ENCODE peak calls at places on chromosomes 1 and 21, in six cellular contexts. M, I, O, T, N and G are unnamed samples.

GRCh38 chr1:234564035-234565029 is 45.6 kb downstream of the IRF2BP2 start:
- DNase-seq in T (peak), M (peak), I (peak), N (no peak), O (peak), G (no peak)

GRCh38 chr1:20999525-21000244 is 177.0 kb downstream of the EIF4G3 start:
- DNase-seq in N (no peak), O (no peak), T (no peak), M (no peak), I (no peak), G (no peak)

GRCh38 chr1:204293605-204294365 is 65.9 kb downstream of the PLEKHA6 start:
- DNase-seq in N (no peak), O (no peak), M (peak), T (no peak), I (no peak), G (no peak)

GRCh38 chr1:50060279-50060678 is 36.5 kb upstream of the AGBL4 start:
- DNase-seq in T (peak), O (no peak), N (no peak), M (peak), I (no peak), G (no peak)

GRCh38 chr1:94859157-94859556 is 39.0 kb downstream of the SLC44A3 start:
- DNase-seq in I (no peak), M (no peak), N (no peak), O (no peak), T (no peak), G (no peak)

GRCh38 chr1:178953538-178954207 is 72.0 kb upstream of the FAM20B start:
- DNase-seq in I (no peak), T (no peak), N (no peak), M (no peak), O (no peak), G (no peak)

GRCh38 chr1:226223786-226224244 is 351 bp downstream of the MIXL1 start:
- DNase-seq in M (peak), O (peak), N (peak), I (peak), T (peak), G (no peak)

GRCh38 chr1:119626841-119627240 is 21.2 kb downstream of the ZNF697 start:
- DNase-seq in N (no peak), T (peak), M (peak), I (no peak), O (no peak), G (no peak)

GRCh38 chr1:169201084-169201619 is 94.7 kb downstream of the ATP1B1 start:
- DNase-seq in I (no peak), T (peak), O (no peak), M (peak), N (no peak), G (no peak)

GRCh38 chr21:46665566-46665965 is 30.1 kb downstream of the PRMT2 start:
- DNase-seq in T (no peak), I (no peak), O (no peak), N (no peak), M (no peak), G (no peak)

GRCh38 chr1:24737368-24738117 is 7.7 kb upstream of the CLIC4 start:
- DNase-seq in M (no peak), I (no peak), T (no peak), N (no peak), O (no peak), G (no peak)

GRCh38 chr1:206708882-206709281 is 24.2 kb downstream of the MAPKAPK2 start:
- DNase-seq in I (no peak), N (no peak), M (no peak), O (no peak), T (no peak), G (no peak)

GRCh38 chr21:42061866-42062542 is 9.1 kb upstream of the UMODL1 start:
- DNase-seq in T (no peak), M (no peak), I (no peak), O (no peak), N (peak), G (no peak)

GRCh38 chr1:21077085-21077484 is 99.6 kb downstream of the EIF4G3 start:
- DNase-seq in T (peak), O (no peak), I (no peak), M (peak), N (no peak), G (no peak)

GRCh38 chr1:31548899-31549806 is 27.2 kb upstream of the TINAGL1 start:
- DNase-seq in N (peak), M (peak), O (peak), T (peak), I (peak), G (peak)

GRCh38 chr1:15231714-15232201 is 15.3 kb upstream of the FHAD1 start:
- DNase-seq in M (peak), T (no peak), N (no peak), I (no peak), O (peak), G (no peak)

GRCh38 chr1:184514447-184514846 is 127.6 kb downstream of the C1orf21 start:
- DNase-seq in T (no peak), O (no peak), N (no peak), M (no peak), I (no peak), G (no peak)

GRCh38 chr1:45299981-45300668 is 26.6 kb upstream of the HPDL start:
- DNase-seq in O (peak), N (no peak), T (peak), I (peak), M (peak), G (peak)

GRCh38 chr21:35226960-35227741 is 178.0 kb upstream of the RUNX1 start:
- DNase-seq in O (no peak), T (no peak), N (no peak), I (no peak), M (no peak), G (no peak)

GRCh38 chr1:9211291-9211811 is 23.2 kb upstream of the H6PD start:
- DNase-seq in T (peak), O (no peak), M (peak), I (no peak), N (no peak), G (no peak)

GRCh38 chr1:235327559-235328270 is at the start of gene ARID4B:
- DNase-seq in I (peak), O (peak), M (no peak), T (no peak), N (peak), G (no peak)

GRCh38 chr1:115838426-115838804 is 2.5 kb downstream of the NHLH2 start:
- DNase-seq in O (no peak), N (peak), T (no peak), M (no peak), I (no peak), G (no peak)

GRCh38 chr1:60833173-60833572 is 249.2 kb upstream of the NFIA start:
- DNase-seq in I (no peak), N (no peak), O (no peak), M (no peak), T (no peak), G (no peak)

GRCh38 chr1:207181838-207182237 is 77.8 kb downstream of the C4BPA start:
- DNase-seq in I (peak), M (peak), O (no peak), N (no peak), T (no peak), G (no peak)

GRCh38 chr21:36087362-36088138 is 17.7 kb downstream of the CBR1 start:
- DNase-seq in N (no peak), M (no peak), I (no peak), T (peak), O (no peak), G (peak)

GRCh38 chr1:117645343-117645742 is 39.5 kb downstream of the TENT5C start:
- DNase-seq in I (no peak), T (no peak), M (no peak), N (no peak), O (no peak), G (no peak)

GRCh38 chr1:15584489-15585363 is at the start of gene AGMAT:
- DNase-seq in T (peak), N (peak), I (no peak), M (peak), O (peak), G (no peak)